ENCODE peak calls at places on chromosomes 11 and 22, in eight cellular contexts. X, L, P, V, J, Z, E and D are unnamed samples.

GRCh38 chr11:116175707-116176106 is 597.1 kb downstream of the BUD13 start:
- DNase-seq in X (no peak), L (no peak), P (no peak), V (no peak), J (no peak), Z (no peak), E (no peak), D (no peak)

GRCh38 chr11:69241844-69242582 is 51.9 kb upstream of the MYEOV start:
- DNase-seq in X (no peak), L (no peak), P (no peak), V (no peak), J (no peak), Z (no peak), E (no peak), D (no peak)

GRCh38 chr11:119991669-119992068 is 146.2 kb downstream of the TRIM29 start:
- DNase-seq in X (no peak), L (no peak), P (no peak), V (no peak), J (no peak), Z (no peak), E (no peak), D (no peak)

GRCh38 chr11:35725880-35726279 is 63.3 kb downstream of the TRIM44 start:
- DNase-seq in X (no peak), L (no peak), P (no peak), V (peak), J (no peak), Z (no peak), E (no peak), D (no peak)

GRCh38 chr11:11011617-11012016 is 153.8 kb upstream of the ZBED5 start:
- DNase-seq in X (no peak), L (no peak), P (no peak), V (no peak), J (no peak), Z (no peak), E (no peak), D (no peak)

GRCh38 chr11:1830500-1831223 is 4.1 kb upstream of the SYT8 start:
- DNase-seq in X (no peak), L (no peak), P (no peak), V (no peak), J (no peak), Z (no peak), E (no peak), D (no peak)

GRCh38 chr11:12704049-12704448 is 29.8 kb downstream of the TEAD1 start:
- DNase-seq in X (no peak), L (no peak), P (no peak), V (no peak), J (no peak), Z (no peak), E (no peak), D (no peak)

GRCh38 chr11:24068197-24068596 is 428.7 kb upstream of the LUZP2 start:
- DNase-seq in X (no peak), L (no peak), P (no peak), V (no peak), J (no peak), Z (no peak), E (no peak), D (no peak)

GRCh38 chr11:132311703-132312102 is 941.3 kb downstream of the NTM start:
- DNase-seq in X (no peak), L (no peak), P (no peak), V (no peak), J (no peak), Z (no peak), E (no peak), D (no peak)

GRCh38 chr11:14861680-14862079 is 30.4 kb downstream of the CYP2R1 start:
- DNase-seq in X (no peak), L (no peak), P (no peak), V (no peak), J (no peak), Z (no peak), E (no peak), D (no peak)

GRCh38 chr22:42316988-42317387 is 46.5 kb upstream of the TCF20 start:
- DNase-seq in X (no peak), L (no peak), P (peak), V (peak), J (no peak), Z (no peak), E (no peak), D (peak)

GRCh38 chr11:33376331-33377099 is 119.3 kb downstream of the HIPK3 start:
- DNase-seq in X (no peak), L (no peak), P (no peak), V (peak), J (no peak), Z (peak), E (no peak), D (no peak)

GRCh38 chr11:29755474-29755873 is 261.4 kb downstream of the KCNA4 start:
- DNase-seq in X (no peak), L (no peak), P (no peak), V (no peak), J (no peak), Z (no peak), E (peak), D (no peak)

GRCh38 chr22:17441326-17441725 is 72.1 kb downstream of the CECR2 start:
- DNase-seq in X (no peak), L (no peak), P (no peak), V (no peak), J (no peak), Z (no peak), E (no peak), D (no peak)

GRCh38 chr22:20439928-20440575 is 2.4 kb upstream of the SCARF2 start:
- DNase-seq in X (peak), L (no peak), P (no peak), V (no peak), J (no peak), Z (no peak), E (peak), D (no peak)

GRCh38 chr22:50022171-50022819 is 9.7 kb upstream of the IL17REL start:
- DNase-seq in X (no peak), L (no peak), P (no peak), V (no peak), J (no peak), Z (no peak), E (peak), D (no peak)

GRCh38 chr11:47056261-47056915 is 119.8 kb downstream of the CSTPP1 start:
- DNase-seq in X (no peak), L (no peak), P (no peak), V (peak), J (no peak), Z (no peak), E (no peak), D (no peak)

GRCh38 chr11:46159694-46160093 is 38.4 kb upstream of the PHF21A start:
- DNase-seq in X (no peak), L (no peak), P (no peak), V (no peak), J (no peak), Z (no peak), E (no peak), D (no peak)

GRCh38 chr11:57800444-57801184 is 39.0 kb downstream of the CTNND1 start:
- DNase-seq in X (no peak), L (no peak), P (no peak), V (peak), J (no peak), Z (peak), E (no peak), D (no peak)

GRCh38 chr11:123509737-123510578 is 79.9 kb downstream of the GRAMD1B start:
- DNase-seq in X (no peak), L (peak), P (no peak), V (peak), J (no peak), Z (no peak), E (no peak), D (no peak)

GRCh38 chr11:369336-370018 is at the start of gene B4GALNT4:
- DNase-seq in X (no peak), L (peak), P (no peak), V (peak), J (no peak), Z (no peak), E (no peak), D (peak)

GRCh38 chr11:131600591-131600990 is 230.2 kb downstream of the NTM start:
- DNase-seq in X (no peak), L (no peak), P (no peak), V (no peak), J (no peak), Z (no peak), E (no peak), D (no peak)

GRCh38 chr22:40593460-40594273 is 42.9 kb downstream of the MRTFA start:
- DNase-seq in X (no peak), L (no peak), P (no peak), V (no peak), J (no peak), Z (no peak), E (no peak), D (no peak)

GRCh38 chr22:27554106-27554814 is 247.3 kb downstream of the MN1 start:
- DNase-seq in X (no peak), L (peak), P (no peak), V (peak), J (no peak), Z (no peak), E (no peak), D (peak)